ENCODE peak calls at places on chromosomes 5 and 9, in six cellular contexts. R is right cardiac atrium, V is hepatocyte, P is neuronal stem cell, U is mesendoderm, A is Panc1. Y is an unnamed sample.

GRCh38 chr9:88641471-88642240 is 106.7 kb downstream of the NXNL2 start:
- DNase-seq in A (no peak), U (no peak), P (no peak), R (no peak), V (no peak), Y (no peak)

GRCh38 chr9:133566382-133566781 is 31.9 kb downstream of the ADAMTSL2 start:
- DNase-seq in R (no peak), U (no peak), V (no peak), P (no peak), A (no peak), Y (no peak)

GRCh38 chr9:136943291-136944093 is 1.0 kb downstream of the FBXW5 start:
- DNase-seq in R (no peak), A (no peak), P (no peak), U (peak; percentile 39), V (peak; percentile 64), Y (no peak)

GRCh38 chr9:126621919-126622735 is 8.4 kb downstream of the LMX1B start:
- DNase-seq in V (no peak), R (peak; percentile 49), A (no peak), P (no peak), U (peak; percentile 66), Y (no peak)

GRCh38 chr5:79772651-79773050 is 83.0 kb downstream of the CMYA5 start:
- DNase-seq in A (no peak), U (no peak), P (no peak), R (no peak), V (no peak), Y (no peak)

GRCh38 chr5:123756325-123756664 is 244.3 kb downstream of the CSNK1G3 start:
- DNase-seq in A (no peak), V (no peak), U (no peak), R (no peak), P (no peak), Y (no peak)

GRCh38 chr9:103899836-103900235 is 194.3 kb upstream of the SMC2 start:
- DNase-seq in V (no peak), R (no peak), A (no peak), P (no peak), U (no peak), Y (no peak)

GRCh38 chr9:107246259-107247254 is 36.5 kb upstream of the RAD23B start:
- DNase-seq in A (no peak), P (no peak), U (peak; percentile 73), R (no peak), V (no peak), Y (no peak)

GRCh38 chr9:121558423-121558950 is 58.8 kb upstream of the GGTA1 start:
- DNase-seq in U (no peak), V (no peak), A (no peak), P (no peak), R (no peak), Y (no peak)

GRCh38 chr5:165184183-165184582 is 1678.8 kb downstream of the MAT2B start:
- DNase-seq in U (no peak), R (no peak), A (no peak), V (no peak), P (no peak), Y (no peak)

GRCh38 chr5:83343345-83343744 is 128.2 kb upstream of the VCAN start:
- DNase-seq in A (no peak), P (no peak), V (no peak), U (no peak), R (no peak), Y (no peak)

GRCh38 chr5:171827162-171827561 is 41.5 kb downstream of the SMIM23 start:
- DNase-seq in V (no peak), R (no peak), U (no peak), A (no peak), P (no peak), Y (no peak)

GRCh38 chr5:146081685-146082084 is 23.7 kb downstream of the PLAC8L1 start:
- DNase-seq in U (no peak), V (no peak), R (no peak), P (no peak), A (no peak), Y (no peak)

GRCh38 chr9:130263601-130264413 is 1.8 kb upstream of the HMCN2 start:
- DNase-seq in P (no peak), U (peak; percentile 82), V (no peak), R (no peak), A (no peak), Y (no peak)

GRCh38 chr9:130262061-130262745 is 3.4 kb upstream of the HMCN2 start:
- DNase-seq in P (no peak), R (no peak), U (no peak), V (no peak), A (no peak), Y (no peak)

GRCh38 chr9:130260816-130261765 is 4.5 kb upstream of the HMCN2 start:
- DNase-seq in U (no peak), V (no peak), R (no peak), A (no peak), P (no peak), Y (no peak)

GRCh38 chr9:130264414-130265350 is 878 bp upstream of the HMCN2 start:
- DNase-seq in P (no peak), R (no peak), U (peak; percentile 22), V (no peak), A (no peak), Y (no peak)

GRCh38 chr9:130262771-130263170 is 2.8 kb upstream of the HMCN2 start:
- DNase-seq in A (no peak), R (no peak), P (no peak), U (no peak), V (no peak), Y (no peak)
- H3K27me3 ChIP-seq in A (no peaks in the 10 kb centered on the region), R (no peaks in the 10 kb centered on the region), P (peaks cover 12% of the 10 kb centered on the region), U (no peaks in the 10 kb centered on the region), V (peaks cover 69% of the 10 kb centered on the region), Y (peaks cover 59% of the 10 kb centered on the region)

GRCh38 chr5:151953833-151954232 is 29.2 kb upstream of the GLRA1 start:
- DNase-seq in U (no peak), R (no peak), V (no peak), P (no peak), A (no peak), Y (no peak)
- H3K27me3 ChIP-seq in U (no peaks in the 10 kb centered on the region), R (no peaks in the 10 kb centered on the region), V (no peaks in the 10 kb centered on the region), P (no peaks in the 10 kb centered on the region), A (peaks cover 2% of the 10 kb centered on the region), Y (no peaks in the 10 kb centered on the region)

GRCh38 chr9:37028425-37029031 is 5.5 kb downstream of the PAX5 start:
- DNase-seq in V (no peak), P (no peak), R (no peak), U (peak; percentile 11), A (no peak), Y (no peak)
- H3K27me3 ChIP-seq in V (peaks cover 97% of the 10 kb centered on the region), P (peaks cover 72% of the 10 kb centered on the region), R (no peaks in the 10 kb centered on the region), U (peaks cover 91% of the 10 kb centered on the region), A (peaks cover 60% of the 10 kb centered on the region), Y (peaks cover 98% of the 10 kb centered on the region)

GRCh38 chr5:147174671-147175070 is 60.2 kb upstream of the STK32A start:
- DNase-seq in A (no peak), V (no peak), P (peak; percentile 11), U (no peak), R (no peak), Y (no peak)
- H3K27me3 ChIP-seq in A (no peaks in the 10 kb centered on the region), V (no peaks in the 10 kb centered on the region), P (no peaks in the 10 kb centered on the region), U (no peaks in the 10 kb centered on the region), R (no peaks in the 10 kb centered on the region), Y (no peaks in the 10 kb centered on the region)

DNA sequence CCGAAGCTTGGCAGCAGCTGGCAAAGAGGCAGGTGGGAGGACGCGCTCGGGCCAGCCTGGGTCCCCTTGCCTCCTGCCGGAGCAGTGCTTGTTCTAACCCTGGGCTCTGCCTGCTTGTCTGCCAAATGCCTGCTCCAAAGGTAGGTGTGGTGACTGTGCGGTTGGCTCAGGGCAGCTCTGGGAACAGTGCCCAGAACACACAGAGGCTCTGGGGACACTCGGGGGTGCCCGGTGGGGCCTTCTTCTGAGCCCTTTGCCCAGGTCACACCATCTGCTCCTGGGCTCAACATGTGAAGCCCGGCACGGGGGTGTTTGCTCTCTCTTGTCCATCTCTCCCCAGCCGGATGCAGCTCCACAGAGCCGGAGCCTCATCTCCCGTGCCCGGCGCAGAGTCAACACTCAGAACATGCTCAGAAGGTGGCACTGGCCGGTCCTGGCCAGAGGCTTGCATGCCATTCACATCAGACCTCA is 157.3 kb downstream of the OLFM1 start:
- DNase-seq in R (peak; percentile 50), P (no peak), V (no peak), U (no peak), A (no peak), Y (no peak)
- H3K27me3 ChIP-seq in R (no peaks in the 10 kb centered on the region), P (no peaks in the 10 kb centered on the region), V (no peaks in the 10 kb centered on the region), U (no peaks in the 10 kb centered on the region), A (no peaks in the 10 kb centered on the region), Y (peaks cover 58% of the 10 kb centered on the region)

GRCh38 chr5:125272364-125272763 is 525.9 kb upstream of the ZNF608 start:
- DNase-seq in R (no peak), U (no peak), A (no peak), V (no peak), P (no peak), Y (no peak)

GRCh38 chr5:125266106-125266505 is 519.7 kb upstream of the ZNF608 start:
- DNase-seq in V (no peak), A (no peak), R (no peak), P (no peak), U (no peak), Y (no peak)

GRCh38 chr5:125263346-125263745 is 516.9 kb upstream of the ZNF608 start:
- DNase-seq in P (no peak), A (no peak), R (no peak), V (no peak), U (peak; percentile 59), Y (no peak)

GRCh38 chr5:125269926-125270325 is 523.5 kb upstream of the ZNF608 start:
- DNase-seq in V (peak; percentile 24), A (no peak), R (no peak), U (peak; percentile 23), P (no peak), Y (no peak)

DNA sequence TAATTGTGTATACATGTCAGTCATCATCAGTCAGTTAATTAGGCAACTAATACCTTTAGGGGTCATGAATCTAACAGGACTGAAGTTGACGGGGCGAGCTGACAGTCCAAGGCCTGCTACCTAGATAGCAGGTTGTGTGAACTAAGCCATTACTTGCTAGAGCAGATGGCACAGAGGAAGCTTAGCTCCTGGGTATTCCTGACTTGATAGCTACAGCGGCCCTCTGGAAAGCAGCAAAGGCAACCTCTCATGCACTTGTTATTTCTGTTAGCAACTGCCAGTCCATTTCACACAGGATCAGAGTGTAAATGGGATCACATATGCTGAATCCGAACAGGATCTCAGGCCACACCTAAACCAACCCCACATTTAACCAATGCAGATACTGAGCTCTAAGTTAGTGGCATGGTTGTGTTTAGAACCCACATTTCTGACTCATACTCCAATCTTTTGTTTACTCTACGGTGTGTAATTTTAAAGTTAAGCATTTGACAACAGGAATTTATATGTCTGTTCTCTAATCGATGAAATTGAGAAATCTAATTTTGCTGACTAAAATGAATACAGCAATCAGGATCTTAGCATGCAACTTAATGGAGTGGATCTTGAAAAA is 521.3 kb upstream of the ZNF608 start:
- DNase-seq in V (no peak), A (no peak), R (no peak), P (no peak), U (no peak), Y (no peak)
- H3K27me3 ChIP-seq in V (no peaks in the 10 kb centered on the region), A (no peaks in the 10 kb centered on the region), R (no peaks in the 10 kb centered on the region), P (no peaks in the 10 kb centered on the region), U (no peaks in the 10 kb centered on the region), Y (no peaks in the 10 kb centered on the region)

DNA sequence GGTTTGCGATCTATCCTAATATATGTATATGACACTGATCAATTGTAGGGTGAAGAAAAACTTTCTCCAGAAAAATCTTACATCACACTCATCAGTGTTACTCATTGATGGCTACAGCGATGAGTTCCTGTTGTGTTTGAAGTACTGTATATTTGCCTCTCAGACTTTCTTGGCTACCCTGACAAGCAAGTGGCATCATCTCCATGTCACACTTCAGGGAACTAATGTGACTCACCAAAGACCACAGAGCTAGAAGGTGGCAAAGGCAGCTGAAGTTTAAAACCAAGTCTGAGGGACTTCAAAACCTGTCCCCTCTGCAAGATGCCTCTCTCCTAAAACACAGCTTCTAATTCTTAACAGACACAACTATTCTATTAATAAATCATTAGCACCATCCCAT is 451.4 kb downstream of the CTNND2 start:
- DNase-seq in P (no peak), V (no peak), U (no peak), A (no peak), R (no peak), Y (no peak)
- H3K27me3 ChIP-seq in P (no peaks in the 10 kb centered on the region), V (no peaks in the 10 kb centered on the region), U (no peaks in the 10 kb centered on the region), A (peaks cover 4% of the 10 kb centered on the region), R (no peaks in the 10 kb centered on the region), Y (no peaks in the 10 kb centered on the region)

Y was measured in keratinocyte.